ENCODE peak calls at places on chromosome 6, in six cellular contexts. One of them, this sample, is unnamed.

GRCh38 chr6:148502083-148502772 is 159.6 kb downstream of the SASH1 start:
- DNase-seq in cerebellum: no peak
- DNase-seq in endothelial cell of umbilical vein: no peak
- DNase-seq in activated effector memory CD4-positive, alpha-beta T cell treated with anti-CD3 and anti-CD28 coated beads, Interleukin-2, amount 50 U/mL, for 16 hours: no peak
- DNase-seq in Caki2: no peak
- DNase-seq in activated CD4-positive, alpha-beta T cell treated with anti-CD3 and anti-CD28 coated beads for 36 hours: no peak
- DNase-seq in this sample: no peak

GRCh38 chr6:125868996-125869395 is 78.2 kb downstream of the NCOA7 start:
- DNase-seq in cerebellum: no peak
- DNase-seq in endothelial cell of umbilical vein: no peak
- DNase-seq in activated effector memory CD4-positive, alpha-beta T cell treated with anti-CD3 and anti-CD28 coated beads, Interleukin-2, amount 50 U/mL, for 16 hours: no peak
- DNase-seq in Caki2: no peak
- DNase-seq in activated CD4-positive, alpha-beta T cell treated with anti-CD3 and anti-CD28 coated beads for 36 hours: no peak
- DNase-seq in this sample: no peak

GRCh38 chr6:161228911-161229591 is 44.8 kb downstream of the AGPAT4 start:
- DNase-seq in cerebellum: peak; percentile 71
- DNase-seq in endothelial cell of umbilical vein: peak; percentile 87
- DNase-seq in activated effector memory CD4-positive, alpha-beta T cell treated with anti-CD3 and anti-CD28 coated beads, Interleukin-2, amount 50 U/mL, for 16 hours: no peak
- DNase-seq in Caki2: peak; percentile 79
- DNase-seq in activated CD4-positive, alpha-beta T cell treated with anti-CD3 and anti-CD28 coated beads for 36 hours: no peak
- DNase-seq in this sample: no peak

GRCh38 chr6:113328886-113329381 is 528.2 kb upstream of the MARCKS start:
- DNase-seq in cerebellum: no peak
- DNase-seq in endothelial cell of umbilical vein: no peak
- DNase-seq in activated effector memory CD4-positive, alpha-beta T cell treated with anti-CD3 and anti-CD28 coated beads, Interleukin-2, amount 50 U/mL, for 16 hours: no peak
- DNase-seq in Caki2: no peak
- DNase-seq in activated CD4-positive, alpha-beta T cell treated with anti-CD3 and anti-CD28 coated beads for 36 hours: no peak
- DNase-seq in this sample: no peak

GRCh38 chr6:131602913-131603312 is 25.1 kb downstream of the MED23 start:
- DNase-seq in cerebellum: no peak
- DNase-seq in endothelial cell of umbilical vein: no peak
- DNase-seq in activated effector memory CD4-positive, alpha-beta T cell treated with anti-CD3 and anti-CD28 coated beads, Interleukin-2, amount 50 U/mL, for 16 hours: no peak
- DNase-seq in Caki2: peak; percentile 55
- DNase-seq in activated CD4-positive, alpha-beta T cell treated with anti-CD3 and anti-CD28 coated beads for 36 hours: no peak
- DNase-seq in this sample: no peak

GRCh38 chr6:19697744-19698290 is 139.4 kb upstream of the ID4 start:
- DNase-seq in cerebellum: no peak
- DNase-seq in endothelial cell of umbilical vein: no peak
- DNase-seq in activated effector memory CD4-positive, alpha-beta T cell treated with anti-CD3 and anti-CD28 coated beads, Interleukin-2, amount 50 U/mL, for 16 hours: no peak
- DNase-seq in Caki2: peak; percentile 15
- DNase-seq in activated CD4-positive, alpha-beta T cell treated with anti-CD3 and anti-CD28 coated beads for 36 hours: no peak
- DNase-seq in this sample: no peak

GRCh38 chr6:53382421-53382820 is 33.7 kb upstream of the ELOVL5 start:
- DNase-seq in cerebellum: no peak
- DNase-seq in endothelial cell of umbilical vein: no peak
- DNase-seq in activated effector memory CD4-positive, alpha-beta T cell treated with anti-CD3 and anti-CD28 coated beads, Interleukin-2, amount 50 U/mL, for 16 hours: no peak
- DNase-seq in Caki2: no peak
- DNase-seq in activated CD4-positive, alpha-beta T cell treated with anti-CD3 and anti-CD28 coated beads for 36 hours: no peak
- DNase-seq in this sample: no peak

GRCh38 chr6:113381957-113382356 is 475.2 kb upstream of the MARCKS start:
- DNase-seq in cerebellum: peak; percentile 62
- DNase-seq in endothelial cell of umbilical vein: peak; percentile 82
- DNase-seq in activated effector memory CD4-positive, alpha-beta T cell treated with anti-CD3 and anti-CD28 coated beads, Interleukin-2, amount 50 U/mL, for 16 hours: no peak
- DNase-seq in Caki2: no peak
- DNase-seq in activated CD4-positive, alpha-beta T cell treated with anti-CD3 and anti-CD28 coated beads for 36 hours: no peak
- DNase-seq in this sample: no peak

GRCh38 chr6:74277749-74278148 is 581.7 kb downstream of the CD109 start:
- DNase-seq in cerebellum: no peak
- DNase-seq in endothelial cell of umbilical vein: peak; percentile 19
- DNase-seq in activated effector memory CD4-positive, alpha-beta T cell treated with anti-CD3 and anti-CD28 coated beads, Interleukin-2, amount 50 U/mL, for 16 hours: no peak
- DNase-seq in Caki2: no peak
- DNase-seq in activated CD4-positive, alpha-beta T cell treated with anti-CD3 and anti-CD28 coated beads for 36 hours: no peak
- DNase-seq in this sample: no peak

GRCh38 chr6:18260448-18261106 is 3.8 kb downstream of the DEK start:
- DNase-seq in cerebellum: no peak
- DNase-seq in endothelial cell of umbilical vein: no peak
- DNase-seq in activated effector memory CD4-positive, alpha-beta T cell treated with anti-CD3 and anti-CD28 coated beads, Interleukin-2, amount 50 U/mL, for 16 hours: peak; percentile 65
- DNase-seq in Caki2: peak; percentile 51
- DNase-seq in activated CD4-positive, alpha-beta T cell treated with anti-CD3 and anti-CD28 coated beads for 36 hours: peak; percentile 67
- DNase-seq in this sample: peak; percentile 44

GRCh38 chr6:109498049-109498448 is 15.0 kb upstream of the ZBTB24 start:
- DNase-seq in cerebellum: no peak
- DNase-seq in endothelial cell of umbilical vein: no peak
- DNase-seq in activated effector memory CD4-positive, alpha-beta T cell treated with anti-CD3 and anti-CD28 coated beads, Interleukin-2, amount 50 U/mL, for 16 hours: no peak
- DNase-seq in Caki2: no peak
- DNase-seq in activated CD4-positive, alpha-beta T cell treated with anti-CD3 and anti-CD28 coated beads for 36 hours: no peak
- DNase-seq in this sample: no peak

GRCh38 chr6:11783524-11784064 is 5.0 kb upstream of the ADTRP start:
- DNase-seq in cerebellum: no peak
- DNase-seq in endothelial cell of umbilical vein: no peak
- DNase-seq in activated effector memory CD4-positive, alpha-beta T cell treated with anti-CD3 and anti-CD28 coated beads, Interleukin-2, amount 50 U/mL, for 16 hours: no peak
- DNase-seq in Caki2: no peak
- DNase-seq in activated CD4-positive, alpha-beta T cell treated with anti-CD3 and anti-CD28 coated beads for 36 hours: no peak
- DNase-seq in this sample: no peak

GRCh38 chr6:137494281-137494966 is at the start of gene OLIG3:
- DNase-seq in cerebellum: no peak
- DNase-seq in endothelial cell of umbilical vein: no peak
- DNase-seq in activated effector memory CD4-positive, alpha-beta T cell treated with anti-CD3 and anti-CD28 coated beads, Interleukin-2, amount 50 U/mL, for 16 hours: peak; percentile 70
- DNase-seq in Caki2: no peak
- DNase-seq in activated CD4-positive, alpha-beta T cell treated with anti-CD3 and anti-CD28 coated beads for 36 hours: peak; percentile 69
- DNase-seq in this sample: peak; percentile 60

GRCh38 chr6:127737009-127737486 is 160.1 kb downstream of the C6orf58 start:
- DNase-seq in cerebellum: peak; percentile 36
- DNase-seq in endothelial cell of umbilical vein: peak; percentile 79
- DNase-seq in activated effector memory CD4-positive, alpha-beta T cell treated with anti-CD3 and anti-CD28 coated beads, Interleukin-2, amount 50 U/mL, for 16 hours: peak; percentile 65
- DNase-seq in Caki2: peak; percentile 66
- DNase-seq in activated CD4-positive, alpha-beta T cell treated with anti-CD3 and anti-CD28 coated beads for 36 hours: peak; percentile 42
- DNase-seq in this sample: peak; percentile 56

GRCh38 chr6:2502096-2502997 is 248.4 kb downstream of the MYLK4 start:
- DNase-seq in cerebellum: no peak
- DNase-seq in endothelial cell of umbilical vein: no peak
- DNase-seq in activated effector memory CD4-positive, alpha-beta T cell treated with anti-CD3 and anti-CD28 coated beads, Interleukin-2, amount 50 U/mL, for 16 hours: no peak
- DNase-seq in Caki2: no peak
- DNase-seq in activated CD4-positive, alpha-beta T cell treated with anti-CD3 and anti-CD28 coated beads for 36 hours: no peak
- DNase-seq in this sample: no peak

GRCh38 chr6:1118287-1118647 is 193.6 kb upstream of the FOXQ1 start:
- DNase-seq in cerebellum: no peak
- DNase-seq in endothelial cell of umbilical vein: no peak
- DNase-seq in activated effector memory CD4-positive, alpha-beta T cell treated with anti-CD3 and anti-CD28 coated beads, Interleukin-2, amount 50 U/mL, for 16 hours: no peak
- DNase-seq in Caki2: no peak
- DNase-seq in activated CD4-positive, alpha-beta T cell treated with anti-CD3 and anti-CD28 coated beads for 36 hours: no peak
- DNase-seq in this sample: no peak

GRCh38 chr6:126127662-126128061 is 141.3 kb downstream of the TRMT11 start:
- DNase-seq in cerebellum: no peak
- DNase-seq in endothelial cell of umbilical vein: no peak
- DNase-seq in activated effector memory CD4-positive, alpha-beta T cell treated with anti-CD3 and anti-CD28 coated beads, Interleukin-2, amount 50 U/mL, for 16 hours: no peak
- DNase-seq in Caki2: no peak
- DNase-seq in activated CD4-positive, alpha-beta T cell treated with anti-CD3 and anti-CD28 coated beads for 36 hours: no peak
- DNase-seq in this sample: no peak

GRCh38 chr6:165602291-165602690 is 60.8 kb downstream of the PDE10A start:
- DNase-seq in cerebellum: no peak
- DNase-seq in endothelial cell of umbilical vein: no peak
- DNase-seq in activated effector memory CD4-positive, alpha-beta T cell treated with anti-CD3 and anti-CD28 coated beads, Interleukin-2, amount 50 U/mL, for 16 hours: no peak
- DNase-seq in Caki2: no peak
- DNase-seq in activated CD4-positive, alpha-beta T cell treated with anti-CD3 and anti-CD28 coated beads for 36 hours: no peak
- DNase-seq in this sample: no peak

GRCh38 chr6:7628479-7628878 is 38.5 kb downstream of the SNRNP48 start:
- DNase-seq in cerebellum: no peak
- DNase-seq in endothelial cell of umbilical vein: no peak
- DNase-seq in activated effector memory CD4-positive, alpha-beta T cell treated with anti-CD3 and anti-CD28 coated beads, Interleukin-2, amount 50 U/mL, for 16 hours: no peak
- DNase-seq in Caki2: no peak
- DNase-seq in activated CD4-positive, alpha-beta T cell treated with anti-CD3 and anti-CD28 coated beads for 36 hours: no peak
- DNase-seq in this sample: no peak

GRCh38 chr6:155130161-155130853 is 133.5 kb upstream of the CLDN20 start:
- DNase-seq in cerebellum: no peak
- DNase-seq in endothelial cell of umbilical vein: no peak
- DNase-seq in activated effector memory CD4-positive, alpha-beta T cell treated with anti-CD3 and anti-CD28 coated beads, Interleukin-2, amount 50 U/mL, for 16 hours: no peak
- DNase-seq in Caki2: no peak
- DNase-seq in activated CD4-positive, alpha-beta T cell treated with anti-CD3 and anti-CD28 coated beads for 36 hours: peak; percentile 45
- DNase-seq in this sample: no peak

GRCh38 chr6:123803862-123804681 is at the start of gene NKAIN2:
- DNase-seq in cerebellum: peak; percentile 65
- DNase-seq in endothelial cell of umbilical vein: peak; percentile 15
- DNase-seq in activated effector memory CD4-positive, alpha-beta T cell treated with anti-CD3 and anti-CD28 coated beads, Interleukin-2, amount 50 U/mL, for 16 hours: no peak
- DNase-seq in Caki2: peak; percentile 69
- DNase-seq in activated CD4-positive, alpha-beta T cell treated with anti-CD3 and anti-CD28 coated beads for 36 hours: peak; percentile 25
- DNase-seq in this sample: no peak

GRCh38 chr6:131460603-131460995 is 112.4 kb upstream of the ARG1 start:
- DNase-seq in cerebellum: no peak
- DNase-seq in endothelial cell of umbilical vein: no peak
- DNase-seq in activated effector memory CD4-positive, alpha-beta T cell treated with anti-CD3 and anti-CD28 coated beads, Interleukin-2, amount 50 U/mL, for 16 hours: no peak
- DNase-seq in Caki2: no peak
- DNase-seq in activated CD4-positive, alpha-beta T cell treated with anti-CD3 and anti-CD28 coated beads for 36 hours: no peak
- DNase-seq in this sample: no peak

GRCh38 chr6:26194774-26195375 is 107.6 kb downstream of the HFE start:
- DNase-seq in cerebellum: no peak
- DNase-seq in endothelial cell of umbilical vein: peak; percentile 63
- DNase-seq in activated effector memory CD4-positive, alpha-beta T cell treated with anti-CD3 and anti-CD28 coated beads, Interleukin-2, amount 50 U/mL, for 16 hours: no peak
- DNase-seq in Caki2: no peak
- DNase-seq in activated CD4-positive, alpha-beta T cell treated with anti-CD3 and anti-CD28 coated beads for 36 hours: no peak
- DNase-seq in this sample: no peak

GRCh38 chr6:99836471-99836870 is 157.6 kb downstream of the MCHR2 start:
- DNase-seq in cerebellum: no peak
- DNase-seq in endothelial cell of umbilical vein: no peak
- DNase-seq in activated effector memory CD4-positive, alpha-beta T cell treated with anti-CD3 and anti-CD28 coated beads, Interleukin-2, amount 50 U/mL, for 16 hours: no peak
- DNase-seq in Caki2: no peak
- DNase-seq in activated CD4-positive, alpha-beta T cell treated with anti-CD3 and anti-CD28 coated beads for 36 hours: no peak
- DNase-seq in this sample: no peak

This sample was measured in activated naive CD4-positive, alpha-beta T cell treated with anti-CD3 and anti-CD28 coated beads for 36 hours.